ENCODE peak calls at places on chromosomes 7 and 10, in four cellular contexts. C, K, Z and T are unnamed samples.

GRCh38 chr7:36852017-36852416 is 127.7 kb upstream of the AOAH start:
- DNase-seq in C (no peak), K (no peak), Z (no peak), T (no peak)

GRCh38 chr7:106610996-106611886 is 49.7 kb downstream of the CCDC71L start:
- DNase-seq in C (peak; percentile 42), K (no peak), Z (no peak), T (no peak)

GRCh38 chr7:85186083-85186520 is 754 bp downstream of the SEMA3D start:
- DNase-seq in C (no peak), K (no peak), Z (peak; percentile 63), T (no peak)

GRCh38 chr7:69399038-69399800 is 199.1 kb upstream of the AUTS2 start:
- DNase-seq in C (no peak), K (no peak), Z (no peak), T (no peak)

GRCh38 chr7:94190599-94191061 is 186.5 kb upstream of the BET1 start:
- DNase-seq in C (no peak), K (no peak), Z (no peak), T (no peak)

GRCh38 chr10:52440612-52441285 is 126.7 kb downstream of the DKK1 start:
- DNase-seq in C (no peak), K (no peak), Z (no peak), T (no peak)

GRCh38 chr7:115191506-115191905 is 269.6 kb downstream of the MDFIC start:
- DNase-seq in C (no peak), K (no peak), Z (no peak), T (no peak)

GRCh38 chr10:72794260-72794659 is 99.3 kb upstream of the OIT3 start:
- DNase-seq in C (no peak), K (peak; percentile 59), Z (no peak), T (no peak)

GRCh38 chr7:107948645-107949442 is 54.1 kb downstream of the LAMB1 start:
- DNase-seq in C (no peak), K (no peak), Z (no peak), T (peak; percentile 86)

GRCh38 chr10:117086545-117086944 is 51.5 kb downstream of the VAX1 start:
- DNase-seq in C (no peak), K (no peak), Z (no peak), T (no peak)

GRCh38 chr7:50534690-50535290 is 30.4 kb downstream of the DDC start:
- DNase-seq in C (no peak), K (peak; percentile 93), Z (no peak), T (peak; percentile 37)

GRCh38 chr10:130357226-130357625 is 221.0 kb downstream of the GLRX3 start:
- DNase-seq in C (no peak), K (no peak), Z (no peak), T (no peak)

GRCh38 chr10:11797281-11797680 is 25.9 kb upstream of the PROSER2 start:
- DNase-seq in C (no peak), K (no peak), Z (no peak), T (no peak)

GRCh38 chr7:157339777-157340677 is 3.2 kb downstream of the DNAJB6 start:
- DNase-seq in C (no peak), K (peak; percentile 87), Z (peak; percentile 78), T (peak; percentile 60)

GRCh38 chr7:80588591-80588990 is 49.9 kb upstream of the CD36 start:
- DNase-seq in C (no peak), K (no peak), Z (no peak), T (no peak)

GRCh38 chr7:100177040-100178001 is at the start of the genes GPC2 and STAG3:
- DNase-seq in C (peak; percentile 76), K (peak; percentile 99), Z (peak; percentile 100), T (peak; percentile 85)

GRCh38 chr7:92576296-92576695 is 13.9 kb downstream of the FAM133B start:
- DNase-seq in C (no peak), K (no peak), Z (no peak), T (no peak)

GRCh38 chr7:97013555-97013954 is 8.2 kb downstream of the DLX6 start:
- DNase-seq in C (no peak), K (no peak), Z (no peak), T (no peak)

GRCh38 chr10:84088626-84089025 is 50.7 kb upstream of the GHITM start:
- DNase-seq in C (no peak), K (no peak), Z (no peak), T (no peak)

GRCh38 chr7:65250216-65250615 is 123.4 kb upstream of the ZNF92 start:
- DNase-seq in C (no peak), K (no peak), Z (peak; percentile 24), T (no peak)

GRCh38 chr7:69510114-69510513 is 88.2 kb upstream of the AUTS2 start:
- DNase-seq in C (no peak), K (no peak), Z (no peak), T (no peak)

GRCh38 chr7:113561446-113561845 is 357.4 kb downstream of the PPP1R3A start:
- DNase-seq in C (no peak), K (no peak), Z (no peak), T (no peak)

GRCh38 chr7:7641129-7641663 is 644 bp downstream of the UMAD1 start:
- DNase-seq in C (no peak), K (peak; percentile 45), Z (no peak), T (peak; percentile 20)

GRCh38 chr10:111944331-111944730 is 239.2 kb downstream of the GPAM start:
- DNase-seq in C (no peak), K (no peak), Z (no peak), T (peak; percentile 7)

GRCh38 chr7:23530355-23530754 is 1.4 kb downstream of the TRA2A start:
- DNase-seq in C (no peak), K (peak; percentile 57), Z (no peak), T (peak; percentile 53)

GRCh38 chr10:48439581-48440041 is 133.1 kb downstream of the MAPK8 start:
- DNase-seq in C (no peak), K (no peak), Z (no peak), T (peak; percentile 65)

GRCh38 chr7:1446611-1447032 is 12.6 kb downstream of the MICALL2 start:
- DNase-seq in C (no peak), K (no peak), Z (no peak), T (no peak)
- TF ChIP-seq BRCA1 in C (no peak), K (no peak), Z (no peak), T (no peak)

GRCh38 chr10:68101066-68101465 is 8.2 kb upstream of the MYPN start:
- DNase-seq in C (no peak), K (no peak), Z (no peak), T (no peak)

GRCh38 chr10:68095176-68095575 is 14.1 kb upstream of the MYPN start:
- DNase-seq in C (no peak), K (no peak), Z (no peak), T (no peak)

GRCh38 chr10:68099736-68100135 is 9.6 kb upstream of the MYPN start:
- DNase-seq in C (no peak), K (no peak), Z (no peak), T (no peak)

GRCh38 chr10:68096913-68097509 is 12.3 kb upstream of the MYPN start:
- DNase-seq in C (no peak), K (peak; percentile 39), Z (no peak), T (no peak)
- TF ChIP-seq BRCA1 in C (no peak), K (no peak), Z (no peak), T (no peak)

DNA sequence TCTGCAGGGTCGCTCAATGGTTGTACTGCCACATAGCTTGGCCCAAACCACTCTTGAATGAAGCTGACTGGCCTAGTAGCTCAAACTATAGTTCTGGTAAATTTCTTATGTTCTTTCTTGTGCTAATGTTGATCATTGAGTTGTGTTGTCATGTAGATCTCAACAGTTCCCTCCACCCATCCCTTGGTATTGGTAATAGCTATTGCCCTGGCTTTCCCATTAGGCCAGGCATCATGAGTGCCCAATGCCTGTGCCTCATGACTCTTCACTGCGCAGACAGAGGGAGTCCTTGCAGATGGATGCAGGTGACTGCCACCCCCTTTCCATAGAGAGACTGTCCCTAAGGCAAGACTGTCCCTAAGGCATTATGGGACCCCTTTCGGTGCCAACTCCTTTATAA is 988.3 kb downstream of the KCNMA1 start:
- DNase-seq in C (no peak), K (no peak), Z (no peak), T (no peak)
- TF ChIP-seq BRCA1 in C (no peak), K (no peak), Z (no peak), T (no peak)

GRCh38 chr7:134565643-134566136 is 16.8 kb downstream of the AKR1B15 start:
- DNase-seq in C (no peak), K (no peak), Z (no peak), T (no peak)
- TF ChIP-seq BRCA1 in C (no peak), K (no peak), Z (no peak), T (no peak)

DNA sequence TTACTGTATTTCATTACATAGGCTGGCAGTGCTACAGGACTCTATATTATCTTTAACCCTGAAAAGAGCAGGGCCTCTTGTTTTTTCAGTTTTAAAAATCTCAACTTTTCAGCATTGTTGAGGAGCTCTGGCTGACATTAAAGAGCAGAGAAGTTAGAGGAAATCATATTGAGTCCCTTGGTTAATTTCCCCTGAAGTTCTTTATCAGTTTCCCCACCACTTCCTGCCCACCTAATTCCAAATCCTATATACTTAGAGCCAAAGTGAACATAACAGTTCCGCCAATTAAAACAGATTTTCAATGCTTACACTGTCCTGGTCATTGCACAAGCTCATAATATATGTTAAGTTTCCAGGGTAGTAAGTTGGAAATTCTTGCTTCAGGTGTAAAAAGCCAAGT is 66.0 kb upstream of the MRLN start:
- DNase-seq in C (no peak), K (no peak), Z (no peak), T (no peak)
- TF ChIP-seq BRCA1 in C (no peak), K (no peak), Z (no peak), T (no peak)